ENCODE peak calls at places on chromosomes 4 and X, in five cellular contexts. V is nephron progenitor cell, Y is A172, A is AG10803, S is bronchial epithelial cell. L is an unnamed sample.

GRCh38 chrX:38431525-38431924 is 79.1 kb downstream of the OTC start:
- DNase-seq in S (no peak), A (no peak), V (no peak), Y (no peak), L (no peak)

GRCh38 chrX:20128678-20129077 is 12.0 kb upstream of the MAP7D2 start:
- DNase-seq in V (no peak), A (no peak), S (no peak), Y (peak; percentile 19), L (no peak)

GRCh38 chr4:151114986-151115385 is 15.6 kb downstream of the RPS3A start:
- DNase-seq in A (peak; percentile 20), S (peak; percentile 46), V (no peak), Y (no peak), L (no peak)

GRCh38 chrX:70998402-70999027 is 67.6 kb upstream of the SLC7A3 start:
- DNase-seq in A (peak; percentile 57), S (peak; percentile 88), Y (peak; percentile 19), V (peak; percentile 27), L (peak; percentile 49)

GRCh38 chrX:153725039-153725831 is 579 bp downstream of the ABCD1 start:
- DNase-seq in A (no peak), Y (no peak), S (no peak), V (no peak), L (no peak)

GRCh38 chr4:8317474-8317873 is 47.9 kb downstream of the HTRA3 start:
- DNase-seq in Y (no peak), S (no peak), A (no peak), V (no peak), L (no peak)

GRCh38 chrX:10098235-10098819 is 58.4 kb upstream of the CLCN4 start:
- DNase-seq in Y (no peak), A (peak; percentile 48), S (no peak), V (no peak), L (no peak)

GRCh38 chr4:140816806-140817205 is 60.6 kb upstream of the TBC1D9 start:
- DNase-seq in S (no peak), A (no peak), Y (no peak), V (no peak), L (no peak)

GRCh38 chrX:16869393-16870094 is 618 bp downstream of the RBBP7 start:
- DNase-seq in A (peak; percentile 32), S (no peak), V (peak; percentile 80), Y (no peak), L (no peak)

GRCh38 chr4:184746532-184746870 is 12.6 kb upstream of the CENPU start:
- DNase-seq in V (no peak), Y (peak; percentile 29), A (peak; percentile 97), S (peak; percentile 84), L (no peak)

GRCh38 chr4:76278583-76278982 is 27.1 kb downstream of the FAM47E start:
- DNase-seq in V (no peak), Y (no peak), S (no peak), A (no peak), L (no peak)

GRCh38 chr4:138188406-138189084 is 53.6 kb downstream of the SLC7A11 start:
- DNase-seq in A (no peak), V (no peak), Y (no peak), S (peak; percentile 93), L (no peak)

GRCh38 chr4:182604161-182604591 is 313.0 kb downstream of the DCTD start:
- DNase-seq in A (peak; percentile 56), Y (no peak), V (no peak), S (peak; percentile 27), L (no peak)

GRCh38 chrX:147917700-147918694 is 6.3 kb downstream of the FMR1 start:
- DNase-seq in V (no peak), Y (no peak), A (peak; percentile 24), S (no peak), L (no peak)

GRCh38 chr4:7646384-7647061 is 211.8 kb upstream of the PSAPL1 start:
- DNase-seq in S (no peak), A (peak; percentile 54), V (no peak), Y (no peak), L (no peak)

GRCh38 chr4:7430965-7431695 is 3.6 kb downstream of the PSAPL1 start:
- DNase-seq in S (no peak), A (no peak), V (no peak), Y (no peak), L (no peak)

GRCh38 chr4:1172228-1172851 is at the start of gene SPON2:
- DNase-seq in V (peak; percentile 45), Y (no peak), S (no peak), A (peak; percentile 26), L (no peak)

GRCh38 chrX:21655901-21656586 is 2.1 kb downstream of the KLHL34 start:
- DNase-seq in S (no peak), V (no peak), Y (no peak), A (no peak), L (no peak)

GRCh38 chr4:15695240-15695699 is 7.6 kb upstream of the BST1 start:
- DNase-seq in V (no peak), Y (peak; percentile 99), A (peak; percentile 99), S (peak; percentile 98), L (peak; percentile 87)

GRCh38 chrX:27186671-27187070 is 276.5 kb downstream of the PPP4R3C start:
- DNase-seq in S (peak; percentile 17), A (peak; percentile 3), V (peak; percentile 18), Y (peak; percentile 45), L (no peak)

GRCh38 chr4:86521373-86521969 is 72.6 kb upstream of the PTPN13 start:
- DNase-seq in A (no peak), Y (no peak), V (no peak), S (no peak), L (no peak)

GRCh38 chr4:53618321-53618720 is 27.0 kb upstream of the LNX1 start:
- DNase-seq in A (no peak), V (no peak), S (no peak), Y (no peak), L (no peak)

GRCh38 chr4:32745351-32745750 is 2025.2 kb downstream of the PCDH7 start:
- DNase-seq in Y (no peak), S (no peak), A (no peak), V (no peak), L (no peak)

GRCh38 chr4:113837397-113837796 is 75.9 kb upstream of the CAMK2D start:
- DNase-seq in Y (peak; percentile 60), S (peak; percentile 95), V (no peak), A (peak; percentile 90), L (peak; percentile 63)

GRCh38 chr4:8188085-8188484 is 11.0 kb upstream of the SH3TC1 start:
- DNase-seq in V (no peak), A (no peak), S (peak; percentile 65), Y (peak; percentile 63), L (no peak)

GRCh38 chr4:88008133-88008621 is 742 bp downstream of the PKD2 start:
- DNase-seq in Y (no peak), S (no peak), A (peak; percentile 50), V (peak; percentile 70), L (no peak)

GRCh38 chr4:78186597-78187543 is 129.7 kb downstream of the FRAS1 start:
- DNase-seq in A (no peak), Y (no peak), S (no peak), V (no peak), L (no peak)

GRCh38 chrX:7263961-7264360 is 116.0 kb upstream of the PUDP start:
- DNase-seq in S (peak; percentile 86), Y (no peak), A (no peak), V (no peak), L (peak; percentile 50)

GRCh38 chr4:6225469-6225868 is 25.1 kb upstream of the JAKMIP1 start:
- DNase-seq in Y (peak; percentile 41), S (peak; percentile 9), V (peak; percentile 84), A (no peak), L (no peak)

GRCh38 chr4:7806080-7806630 is 133.5 kb downstream of the AFAP1 start:
- DNase-seq in A (peak; percentile 49), S (peak; percentile 38), Y (no peak), V (peak; percentile 34), L (no peak)

GRCh38 chr4:141432000-141432712 is 204.2 kb upstream of the IL15 start:
- DNase-seq in S (no peak), V (no peak), A (peak; percentile 88), Y (no peak), L (no peak)

GRCh38 chr4:53908661-53909078 is 155.7 kb downstream of the CHIC2 start:
- DNase-seq in V (peak; percentile 16), A (peak; percentile 92), S (peak; percentile 90), Y (peak; percentile 94), L (no peak)

GRCh38 chr4:33883111-33883510 is 2361.2 kb downstream of the ARAP2 start:
- DNase-seq in A (no peak), S (no peak), V (no peak), Y (no peak), L (no peak)

GRCh38 chr4:158300012-158300411 is 89.7 kb downstream of the TMEM144 start:
- DNase-seq in A (no peak), S (no peak), Y (no peak), V (no peak), L (no peak)

L was measured in epithelial cell of prostate.